ENCODE peak calls at places on chromosomes 13 and 19, in nine cellular contexts. V is AG04449, F is body of pancreas, W is fibroblast of lung, S is osteoblast, N is foreskin fibroblast, O is HFF-Myc, J is AG09309, Q is RWPE2. U is an unnamed sample.

GRCh38 chr13:29884671-29885424 is 34.4 kb upstream of the UBL3 start:
- DNase-seq in J (no peak), O (no peak), S (no peak), Q (no peak), N (no peak), W (peak; percentile 70), V (no peak), F (no peak), U (no peak)

GRCh38 chr19:15418112-15418587 is 638 bp downstream of the AKAP8L start:
- DNase-seq in O (no peak), J (no peak), S (peak; percentile 78), V (no peak), Q (no peak), W (peak; percentile 36), F (peak; percentile 30), N (no peak), U (no peak)

GRCh38 chr13:22451345-22451744 is 729.4 kb upstream of the SGCG start:
- DNase-seq in Q (no peak), S (no peak), J (no peak), F (no peak), V (no peak), W (no peak), O (no peak), N (no peak), U (peak; percentile 65)

GRCh38 chr13:67049744-67050143 is 180.4 kb downstream of the PCDH9 start:
- DNase-seq in O (no peak), W (no peak), J (no peak), S (no peak), Q (no peak), V (no peak), N (no peak), F (no peak), U (no peak)

GRCh38 chr13:86986448-86986847 is 684.7 kb upstream of the SLITRK5 start:
- DNase-seq in N (no peak), J (no peak), Q (no peak), V (no peak), S (no peak), O (no peak), F (no peak), W (peak; percentile 65), U (no peak)

GRCh38 chr19:1427221-1427620 is 11.0 kb upstream of the RPS15 start:
- DNase-seq in F (no peak), Q (no peak), N (no peak), V (no peak), S (no peak), O (no peak), J (no peak), W (no peak), U (no peak)

GRCh38 chr19:1130801-1131717 is 27.3 kb downstream of the GPX4 start:
- DNase-seq in V (no peak), O (no peak), J (no peak), W (no peak), S (no peak), Q (no peak), F (no peak), N (no peak), U (no peak)

GRCh38 chr19:17379221-17379631 is 2.1 kb upstream of the PLVAP start:
- DNase-seq in V (no peak), W (no peak), S (peak; percentile 37), O (no peak), F (no peak), J (no peak), Q (no peak), N (no peak), U (no peak)

GRCh38 chr13:25329706-25330105 is 28.3 kb downstream of the NUP58 start:
- DNase-seq in F (no peak), J (no peak), Q (no peak), V (no peak), S (no peak), O (peak; percentile 15), W (peak; percentile 35), N (peak; percentile 13), U (no peak)

GRCh38 chr19:41299755-41300089 is 10.2 kb upstream of the CCDC97 start:
- DNase-seq in Q (no peak), W (peak; percentile 63), O (peak; percentile 32), V (no peak), J (no peak), S (peak; percentile 96), F (no peak), N (peak; percentile 84), U (peak; percentile 64)

GRCh38 chr19:46620716-46621115 is 4.2 kb downstream of the PTGIR start:
- DNase-seq in V (no peak), J (no peak), S (peak; percentile 96), O (no peak), N (no peak), F (no peak), W (peak; percentile 76), Q (no peak), U (no peak)

GRCh38 chr13:111302045-111302722 is 18.3 kb upstream of the TEX29 start:
- DNase-seq in F (no peak), W (no peak), S (no peak), J (no peak), O (no peak), Q (no peak), N (no peak), V (no peak), U (no peak)

GRCh38 chr13:51814825-51815650 is 11.1 kb upstream of the DHRS12 start:
- DNase-seq in V (no peak), N (no peak), F (peak; percentile 81), O (no peak), J (no peak), S (peak; percentile 84), W (peak; percentile 28), Q (no peak), U (no peak)

GRCh38 chr19:7294571-7295212 is 478 bp upstream of the INSR start:
- DNase-seq in V (no peak), F (peak; percentile 83), W (peak; percentile 34), Q (no peak), O (peak; percentile 10), S (no peak), J (no peak), N (peak; percentile 33), U (no peak)

GRCh38 chr19:17331254-17331558 is 3.4 kb downstream of the ANO8 start:
- DNase-seq in W (no peak), Q (no peak), J (no peak), V (no peak), O (no peak), F (no peak), N (no peak), S (no peak), U (no peak)

GRCh38 chr13:75870397-75870801 is 234.3 kb downstream of the LMO7 start:
- DNase-seq in F (no peak), N (peak; percentile 16), W (no peak), V (no peak), S (peak; percentile 47), Q (no peak), J (no peak), O (no peak), U (no peak)

GRCh38 chr19:37979547-37980082 is 72.6 kb downstream of the SIPA1L3 start:
- DNase-seq in W (peak; percentile 69), F (no peak), J (no peak), Q (peak; percentile 95), O (no peak), S (no peak), N (no peak), V (no peak), U (no peak)

GRCh38 chr13:20993661-20994440 is 67.5 kb downstream of the LATS2 start:
- DNase-seq in V (peak; percentile 31), J (peak; percentile 88), W (peak; percentile 96), N (peak; percentile 43), S (peak; percentile 95), Q (no peak), O (peak; percentile 42), F (no peak), U (no peak)

GRCh38 chr19:50790898-50791562 is 815 bp downstream of the ACP4 start:
- DNase-seq in J (no peak), N (no peak), V (no peak), S (peak; percentile 61), Q (no peak), O (no peak), W (no peak), F (no peak), U (no peak)

GRCh38 chr19:49151339-49152217 is 3.6 kb downstream of the HRC start:
- DNase-seq in N (peak; percentile 44), V (no peak), J (no peak), W (peak; percentile 30), Q (peak; percentile 97), O (no peak), F (peak; percentile 95), S (peak; percentile 89), U (no peak)

DNA sequence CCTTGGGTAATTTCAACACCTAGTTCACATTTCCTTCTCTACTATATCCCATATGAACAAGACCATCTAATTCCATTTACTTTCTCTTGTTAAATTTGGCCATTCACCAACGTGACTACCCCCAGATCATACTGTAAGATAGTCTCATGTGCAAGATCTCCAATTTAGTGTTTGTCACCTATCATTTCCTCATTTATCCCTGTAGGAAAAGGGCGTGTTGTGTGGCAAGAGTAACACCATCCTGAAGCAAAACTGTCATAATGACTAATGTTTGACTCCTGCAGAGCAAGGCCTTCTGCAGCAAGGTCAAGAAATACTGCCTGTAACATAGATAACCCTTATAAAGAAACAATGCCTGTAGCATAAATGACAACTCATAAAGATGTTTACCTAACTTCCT is 51.3 kb downstream of the SUCLA2 start:
- DNase-seq in S (no peak), V (no peak), W (no peak), O (no peak), J (no peak), F (no peak), Q (no peak), N (no peak), U (no peak)
- H3K4me3 ChIP-seq in S (no peak overlapping the region), V (no peak overlapping the region), W (no peak overlapping the region), O (no peak overlapping the region), J (no peak overlapping the region), F (no peak overlapping the region), Q (no peak overlapping the region), N (no peak overlapping the region), U (no peak overlapping the region)

DNA sequence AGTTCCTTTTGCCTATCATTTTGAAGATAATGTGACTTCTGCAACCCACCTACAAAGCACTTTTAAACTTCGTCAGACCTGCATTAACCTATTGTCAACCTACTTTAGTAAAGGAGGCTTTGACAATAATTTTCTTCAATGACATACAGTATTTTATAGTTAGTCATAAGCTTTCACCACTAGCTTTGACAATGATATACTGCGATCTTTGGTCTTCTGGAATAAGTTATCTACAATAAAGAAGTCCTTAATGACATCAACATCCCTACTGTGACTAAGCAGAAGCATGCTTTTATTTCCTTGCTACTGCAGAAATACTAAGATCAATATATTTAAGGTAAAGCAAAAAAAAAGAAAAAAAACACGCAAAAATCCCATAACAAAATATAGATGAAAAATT is 9.5 kb downstream of the PCDH17 start:
- DNase-seq in N (no peak), O (no peak), J (no peak), V (no peak), W (peak; percentile 59), Q (no peak), F (no peak), S (no peak), U (no peak)
- H3K4me3 ChIP-seq in N (no peak overlapping the region), O (no peak overlapping the region), J (no peak overlapping the region), V (no peak overlapping the region), W (no peak overlapping the region), Q (no peak overlapping the region), F (no peak overlapping the region), S (no peak overlapping the region), U (no peak overlapping the region)

GRCh38 chr19:8678244-8678807 is 20.3 kb downstream of the ACTL9 start:
- DNase-seq in S (no peak), J (no peak), O (no peak), F (no peak), Q (no peak), N (no peak), V (no peak), W (no peak), U (no peak)
- H3K4me3 ChIP-seq in S (no peak overlapping the region), J (no peak overlapping the region), O (no peak overlapping the region), F (no peak overlapping the region), Q (no peak overlapping the region), N (no peak overlapping the region), V (no peak overlapping the region), W (no peak overlapping the region), U (no peak overlapping the region)

GRCh38 chr19:57546513-57546912 is 13.2 kb downstream of the ZNF550 start:
- DNase-seq in J (no peak), W (no peak), S (no peak), N (no peak), V (no peak), F (no peak), O (no peak), Q (no peak), U (no peak)
- H3K4me3 ChIP-seq in J (no peak overlapping the region), W (no peak overlapping the region), S (no peak overlapping the region), N (no peak overlapping the region), V (no peak overlapping the region), F (no peak overlapping the region), O (no peak overlapping the region), Q (no peak overlapping the region), U (no peak overlapping the region)